ENCODE peak calls at places on chromosomes 2 and 18, in six cellular contexts. K, S, R, Q, F and D are unnamed samples. For H3K4me1 and H3K9me3, the result is how much of the 10 kb centered on the place peaks cover.

GRCh38 chr2:141517180-141517851 is 613.5 kb downstream of the LRP1B start:
- DNase-seq in K (no peak), S (no peak), R (no peak), Q (no peak), F (no peak), D (no peak)

GRCh38 chr2:44902178-44902577 is 39.3 kb upstream of the SIX3 start:
- DNase-seq in K (no peak), S (no peak), R (no peak), Q (no peak), F (no peak), D (no peak)

GRCh38 chr2:188675391-188676011 is 298.7 kb upstream of the COL3A1 start:
- DNase-seq in K (no peak), S (no peak), R (no peak), Q (no peak), F (peak), D (no peak)

GRCh38 chr18:13272411-13272810 is 53.9 kb downstream of the LDLRAD4 start:
- DNase-seq in K (no peak), S (no peak), R (no peak), Q (no peak), F (no peak), D (no peak)

GRCh38 chr18:62556397-62556796 is 33.6 kb downstream of the ZCCHC2 start:
- DNase-seq in K (no peak), S (no peak), R (no peak), Q (no peak), F (no peak), D (no peak)

GRCh38 chr18:2554671-2555070 is 16.6 kb downstream of the METTL4 start:
- DNase-seq in K (no peak), S (no peak), R (no peak), Q (no peak), F (no peak), D (no peak)

GRCh38 chr18:3283908-3284307 is 22.0 kb downstream of the MYL12B start:
- DNase-seq in K (no peak), S (no peak), R (no peak), Q (no peak), F (peak), D (no peak)

GRCh38 chr18:23528580-23529472 is 25.5 kb downstream of the RMC1 start:
- DNase-seq in K (peak), S (no peak), R (no peak), Q (peak), F (no peak), D (no peak)

GRCh38 chr2:45237850-45238542 is 228.7 kb upstream of the SIX2 start:
- DNase-seq in K (no peak), S (no peak), R (no peak), Q (no peak), F (peak), D (no peak)

GRCh38 chr2:134670955-134671354 is 47.8 kb downstream of the TMEM163 start:
- DNase-seq in K (no peak), S (no peak), R (no peak), Q (peak), F (no peak), D (no peak)

GRCh38 chr2:112220186-112220585 is 34.7 kb downstream of the ZC3H8 start:
- DNase-seq in K (no peak), S (no peak), R (no peak), Q (no peak), F (no peak), D (no peak)

GRCh38 chr2:9234680-9235387 is 28.2 kb downstream of the ASAP2 start:
- DNase-seq in K (no peak), S (no peak), R (no peak), Q (no peak), F (peak), D (no peak)

GRCh38 chr18:54679318-54680149 is 88.5 kb downstream of the DYNAP start:
- DNase-seq in K (no peak), S (peak), R (no peak), Q (no peak), F (peak), D (no peak)

GRCh38 chr18:25557006-25557405 is 205.0 kb upstream of the ZNF521 start:
- DNase-seq in K (no peak), S (no peak), R (no peak), Q (no peak), F (no peak), D (no peak)

GRCh38 chr2:62787381-62787780 is 81.9 kb downstream of the EHBP1 start:
- DNase-seq in K (no peak), S (peak), R (no peak), Q (no peak), F (peak), D (no peak)

GRCh38 chr18:34901299-34901698 is 139.9 kb upstream of the MAPRE2 start:
- DNase-seq in K (no peak), S (no peak), R (no peak), Q (no peak), F (no peak), D (no peak)

GRCh38 chr18:48947583-48947982 is 3.2 kb downstream of the SMAD7 start:
- DNase-seq in K (no peak), S (no peak), R (peak), Q (no peak), F (no peak), D (no peak)

GRCh38 chr2:111219285-111219684 is 98.6 kb downstream of the BCL2L11 start:
- DNase-seq in K (no peak), S (peak), R (no peak), Q (no peak), F (peak), D (no peak)

GRCh38 chr2:172080641-172081230 is 4.6 kb upstream of the DLX1 start:
- DNase-seq in K (no peak), S (no peak), R (no peak), Q (no peak), F (no peak), D (no peak)

GRCh38 chr2:151790689-151791088 is 37.5 kb downstream of the ARL5A start:
- DNase-seq in K (no peak), S (no peak), R (no peak), Q (no peak), F (no peak), D (no peak)

GRCh38 chr2:2331905-2332280 is 818 bp upstream of the MYT1L start:
- DNase-seq in K (no peak), S (peak), R (no peak), Q (no peak), F (no peak), D (peak)

DNA sequence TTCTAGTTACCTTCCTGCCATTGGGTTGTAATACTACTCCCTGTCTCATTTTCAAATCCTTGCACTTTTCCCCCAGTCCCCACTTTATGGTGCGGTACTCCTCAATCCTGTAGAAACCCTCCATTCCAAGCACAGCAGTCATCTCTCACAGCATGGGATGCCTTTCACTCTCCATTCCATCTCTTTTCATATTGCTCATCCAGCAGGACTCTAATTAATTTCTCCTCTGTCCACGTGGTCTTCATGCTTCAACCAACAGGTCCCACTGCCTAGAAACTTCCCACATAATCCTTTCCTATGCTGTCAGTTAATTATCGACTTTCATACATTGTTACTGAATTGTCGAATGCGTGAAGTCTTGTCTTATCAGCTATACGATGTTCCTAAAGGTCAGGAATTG is 89.6 kb downstream of the CRIM1 start:
- DNase-seq in K (no peak), S (no peak), R (no peak), Q (no peak), F (no peak), D (no peak)
- H3K4me1 ChIP-seq in K (under half), S (under half), R (under half), Q (under half), F (under half), D (under half)

GRCh38 chr2:69450735-69451416 is 13.6 kb upstream of the NFU1 start:
- DNase-seq in K (no peak), S (no peak), R (no peak), Q (no peak), F (no peak), D (no peak)

GRCh38 chr2:69449906-69450305 is 12.7 kb upstream of the NFU1 start:
- DNase-seq in K (no peak), S (no peak), R (no peak), Q (no peak), F (no peak), D (no peak)

GRCh38 chr2:69453475-69454129 is 16.4 kb upstream of the NFU1 start:
- DNase-seq in K (no peak), S (no peak), R (no peak), Q (no peak), F (peak), D (no peak)

GRCh38 chr2:69454976-69455375 is 17.7 kb upstream of the NFU1 start:
- DNase-seq in K (no peak), S (no peak), R (no peak), Q (no peak), F (no peak), D (no peak)

DNA sequence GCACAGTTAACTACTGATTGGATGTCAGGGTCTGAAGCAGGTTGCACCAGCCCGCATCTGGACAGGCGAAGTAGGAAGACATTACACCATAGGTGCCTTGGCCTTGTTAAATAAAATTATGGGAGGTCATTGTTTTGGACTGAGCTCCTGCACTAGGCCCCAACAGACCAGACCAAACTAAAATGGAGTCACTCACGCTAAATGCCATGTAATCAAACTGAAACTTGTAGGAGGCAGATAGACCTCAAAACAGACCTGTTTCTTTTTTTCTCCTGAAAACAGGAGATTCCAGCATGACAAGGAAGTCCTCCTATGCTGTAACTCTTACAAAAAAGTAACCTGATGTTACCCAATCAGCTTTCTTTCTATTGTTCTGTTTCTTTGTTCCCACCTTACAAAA is 15.5 kb upstream of the NFU1 start:
- DNase-seq in K (no peak), S (no peak), R (no peak), Q (no peak), F (no peak), D (no peak)
- H3K4me3 ChIP-seq in K (no peak), S (no peak), R (no peak), Q (no peak), F (no peak), D (no peak)

GRCh38 chr2:5164806-5165525 is 527.2 kb upstream of the SOX11 start:
- DNase-seq in K (no peak), S (no peak), R (no peak), Q (no peak), F (no peak), D (no peak)
- H3K9me3 ChIP-seq in K (under half), S (under half), R (under half), Q (under half), F (under half), D (under half)

GRCh38 chr2:144455979-144456378 is 63.9 kb downstream of the ZEB2 start:
- DNase-seq in K (no peak), S (no peak), R (no peak), Q (no peak), F (no peak), D (no peak)
- H3K4me1 ChIP-seq in K (under half), S (under half), R (under half), Q (half or more), F (under half), D (under half)

GRCh38 chr2:42321452-42322064 is 39.5 kb downstream of the COX7A2L start:
- DNase-seq in K (no peak), S (no peak), R (no peak), Q (no peak), F (no peak), D (no peak)
- H3K4me3 ChIP-seq in K (no peak), S (no peak), R (no peak), Q (no peak), F (no peak), D (no peak)

GRCh38 chr2:64807417-64807816 is 153.7 kb upstream of the SERTAD2 start:
- DNase-seq in K (no peak), S (no peak), R (no peak), Q (peak), F (peak), D (no peak)
- H3K9me3 ChIP-seq in K (under half), S (under half), R (under half), Q (under half), F (under half), D (under half)

DNA sequence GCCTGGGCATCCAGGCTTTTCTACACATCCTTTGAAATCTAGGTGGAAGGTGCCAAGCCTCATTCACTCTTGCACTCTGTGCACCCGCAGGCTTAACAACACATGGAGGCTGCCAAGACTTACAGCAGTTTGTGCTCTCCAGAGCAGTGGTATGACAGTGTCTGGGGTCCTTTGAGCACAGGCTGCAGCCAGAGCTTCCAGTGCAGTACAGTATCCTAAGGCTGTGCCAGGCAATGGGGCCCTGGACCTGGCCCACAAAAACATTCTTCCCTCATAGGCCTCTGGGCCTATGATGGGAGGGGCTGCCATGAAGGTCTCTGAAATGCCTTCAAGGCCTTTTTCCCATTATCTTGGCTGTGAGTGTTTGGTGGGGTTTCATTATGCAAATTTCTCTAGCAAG is 74.7 kb downstream of the MAP2 start:
- DNase-seq in K (no peak), S (no peak), R (no peak), Q (no peak), F (no peak), D (no peak)
- H3K4me1 ChIP-seq in K (under half), S (under half), R (under half), Q (under half), F (under half), D (under half)

DNA sequence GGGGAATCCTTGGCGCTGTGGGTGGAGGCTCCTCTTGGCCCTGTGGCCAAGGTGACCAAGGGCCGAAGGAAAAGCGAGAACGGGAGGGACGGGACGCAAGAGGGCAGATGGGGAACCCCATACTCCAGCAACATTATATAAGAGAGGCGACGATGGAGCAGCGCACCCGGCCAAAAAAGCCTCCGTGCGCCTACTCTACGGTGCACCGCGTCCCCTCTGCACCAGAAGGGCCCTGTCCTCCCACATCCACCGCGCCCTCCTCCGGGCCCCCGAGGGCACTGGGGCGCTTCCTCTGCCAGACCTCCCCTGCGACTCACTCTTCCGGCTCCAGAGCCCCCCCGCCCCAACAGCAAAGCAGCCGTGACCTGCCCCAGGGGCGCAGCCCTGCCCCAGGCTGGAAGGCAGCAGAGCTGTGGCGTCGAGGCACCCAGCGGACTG is 106.1 kb upstream of the CD302 start:
- DNase-seq in K (no peak), S (no peak), R (peak), Q (no peak), F (no peak), D (no peak)
- H3K4me3 ChIP-seq in K (peak), S (peak), R (peak), Q (peak), F (no peak), D (peak)

GRCh38 chr18:71808576-71808975 is 735.6 kb downstream of the CBLN2 start:
- DNase-seq in K (no peak), S (no peak), R (no peak), Q (no peak), F (peak), D (no peak)

GRCh38 chr18:71815305-71815704 is 728.8 kb downstream of the CBLN2 start:
- DNase-seq in K (no peak), S (no peak), R (no peak), Q (no peak), F (no peak), D (no peak)

GRCh38 chr18:71807586-71807985 is 736.6 kb downstream of the CBLN2 start:
- DNase-seq in K (no peak), S (no peak), R (no peak), Q (no peak), F (no peak), D (no peak)

GRCh38 chr18:71809711-71810110 is 734.4 kb downstream of the CBLN2 start:
- DNase-seq in K (no peak), S (no peak), R (no peak), Q (no peak), F (no peak), D (no peak)
- H3K9me3 ChIP-seq in K (under half), S (under half), R (under half), Q (under half), F (under half), D (under half)

DNA sequence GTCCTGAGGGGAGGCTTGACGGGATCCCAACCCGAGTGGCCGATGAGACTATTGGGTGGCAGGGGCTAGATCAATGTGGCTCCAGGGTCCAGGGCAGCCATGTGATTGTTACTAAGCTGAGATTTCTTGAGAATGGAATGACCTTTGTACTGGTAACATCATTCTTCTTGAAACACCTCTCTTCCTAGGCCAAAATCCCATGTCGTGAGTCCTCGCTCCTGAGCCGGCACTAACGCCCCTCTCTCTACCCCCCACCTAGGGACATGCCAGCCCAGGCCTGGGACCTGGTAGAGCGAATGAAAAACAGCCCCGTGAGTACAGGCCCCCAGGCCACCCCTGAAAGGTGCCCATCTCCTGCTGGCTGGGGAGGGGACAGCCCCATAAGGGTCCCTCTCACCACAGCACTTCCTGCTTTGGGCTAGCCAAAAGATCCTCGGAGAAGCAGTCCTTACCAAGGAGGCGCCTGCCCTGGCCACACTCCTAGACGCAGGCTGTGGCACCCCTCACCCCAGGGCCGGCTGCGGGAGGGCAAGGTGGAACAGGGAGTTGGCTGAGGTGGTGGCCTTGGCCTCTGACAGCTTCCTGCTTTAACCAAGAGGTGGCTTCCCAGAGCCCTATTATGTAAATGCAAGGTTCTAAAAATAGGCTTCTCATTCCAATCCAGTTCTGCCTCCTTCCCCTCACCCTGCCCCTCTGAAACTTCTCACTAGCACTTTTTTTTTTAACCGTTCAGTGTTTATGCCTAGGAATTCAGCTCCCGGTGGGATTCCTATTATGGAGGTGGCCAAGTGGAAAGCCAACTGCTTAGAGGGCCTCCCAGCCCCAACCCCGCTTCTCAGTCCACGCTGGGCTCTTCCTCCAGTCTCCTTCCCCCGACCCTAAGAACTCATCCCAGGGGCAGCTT is 126.6 kb upstream of the PPP1CB start:
- DNase-seq in K (peak), S (no peak), R (peak), Q (peak), F (peak), D (no peak)
- H3K4me1 ChIP-seq in K (half or more), S (under half), R (under half), Q (half or more), F (under half), D (under half)